ENCODE peak calls at places on chromosomes 13 and 19, in six cellular contexts. C, V, G, Q, L and D are unnamed samples.

GRCh38 chr13:30165791-30166190 is 141.6 kb downstream of the KATNAL1 start:
- DNase-seq in V (no peak), C (no peak), G (no peak), Q (no peak), L (no peak), D (no peak)

GRCh38 chr19:10516671-10517286 is 468 bp downstream of the S1PR5 start:
- DNase-seq in L (no peak), C (no peak), Q (no peak), V (no peak), G (peak), D (no peak)

GRCh38 chr13:41054212-41054877 is 7.0 kb upstream of the WBP4 start:
- DNase-seq in C (no peak), V (no peak), L (no peak), Q (peak), G (peak), D (peak)

GRCh38 chr13:112103971-112104872 is 37.3 kb downstream of the SOX1 start:
- DNase-seq in G (no peak), L (no peak), Q (no peak), V (no peak), C (peak), D (no peak)

GRCh38 chr19:3005345-3005744 is 23.7 kb downstream of the TLE2 start:
- DNase-seq in V (no peak), Q (no peak), G (no peak), C (no peak), L (no peak), D (no peak)

GRCh38 chr13:29743229-29743786 is 107.1 kb downstream of the UBL3 start:
- DNase-seq in G (peak), L (peak), Q (no peak), V (no peak), C (no peak), D (no peak)

GRCh38 chr19:45505996-45506245 is 1.4 kb upstream of the VASP start:
- DNase-seq in Q (no peak), G (no peak), L (no peak), C (no peak), V (no peak), D (no peak)

GRCh38 chr19:53824134-53824611 is at the start of gene NLRP12:
- DNase-seq in G (no peak), Q (no peak), L (no peak), C (no peak), V (no peak), D (no peak)

GRCh38 chr19:49347835-49348234 is 12.6 kb downstream of the CD37 start:
- DNase-seq in V (no peak), L (no peak), Q (peak), G (no peak), C (no peak), D (no peak)

GRCh38 chr13:53151692-53152421 is 123.2 kb downstream of the OLFM4 start:
- DNase-seq in L (peak), V (peak), C (peak), Q (peak), G (peak), D (peak)

GRCh38 chr13:30576528-30576927 is 41.2 kb upstream of the USPL1 start:
- DNase-seq in G (no peak), V (no peak), C (peak), Q (no peak), L (no peak), D (no peak)

GRCh38 chr13:104943331-104943730 is 1592.1 kb downstream of the EFNB2 start:
- DNase-seq in L (no peak), Q (no peak), V (no peak), G (no peak), C (no peak), D (no peak)

GRCh38 chr19:7254590-7254989 is 39.6 kb downstream of the INSR start:
- DNase-seq in V (no peak), C (no peak), Q (no peak), G (no peak), L (no peak), D (no peak)

GRCh38 chr13:41915096-41915495 is 45.8 kb downstream of the VWA8 start:
- DNase-seq in C (no peak), G (no peak), L (no peak), Q (no peak), V (no peak), D (no peak)

GRCh38 chr13:114286808-114287207 is 5.4 kb downstream of the UPF3A start:
- DNase-seq in V (no peak), G (no peak), C (no peak), L (no peak), Q (no peak), D (no peak)

GRCh38 chr19:44856438-44857083 is 10.5 kb downstream of the NECTIN2 start:
- DNase-seq in Q (no peak), C (no peak), V (no peak), G (no peak), L (no peak), D (no peak)

GRCh38 chr19:51572908-51573307 is 1.8 kb downstream of the ZNF175 start:
- DNase-seq in Q (no peak), L (no peak), V (no peak), C (no peak), G (no peak), D (no peak)

GRCh38 chr13:111384441-111385181 is 64.2 kb downstream of the TEX29 start:
- DNase-seq in L (no peak), V (no peak), G (peak), Q (no peak), C (no peak), D (no peak)

GRCh38 chr19:3556978-3557460 is 367 bp downstream of the MFSD12 start:
- DNase-seq in C (no peak), V (no peak), Q (peak), G (peak), L (no peak), D (no peak)